ENCODE peak calls at places on chromosomes 4 and X, in four cellular contexts. E, J, Z and W are unnamed samples.

GRCh38 chrX:24204331-24204730 is 54.8 kb downstream of the ZFX start:
- DNase-seq in E (no peak), J (no peak), Z (no peak), W (no peak)

GRCh38 chr4:85244638-85245037 is 230.3 kb upstream of the ARHGAP24 start:
- DNase-seq in E (no peak), J (no peak), Z (no peak), W (no peak)

GRCh38 chrX:349196-349595 is 30.6 kb upstream of the GTPBP6 start:
- DNase-seq in E (no peak), J (no peak), Z (no peak), W (peak)

GRCh38 chrX:10138726-10139125 is 18.0 kb upstream of the CLCN4 start:
- DNase-seq in E (no peak), J (no peak), Z (no peak), W (no peak)

GRCh38 chr4:85919488-85919887 is 440.4 kb downstream of the MAPK10 start:
- DNase-seq in E (no peak), J (no peak), Z (no peak), W (no peak)

GRCh38 chr4:24979554-24979953 is 51.2 kb downstream of the LGI2 start:
- DNase-seq in E (no peak), J (no peak), Z (no peak), W (peak)

GRCh38 chrX:139924069-139924695 is 8.7 kb downstream of the ATP11C start:
- DNase-seq in E (no peak), J (no peak), Z (no peak), W (peak)

GRCh38 chr4:41622816-41623215 is 84.9 kb downstream of the LIMCH1 start:
- DNase-seq in E (no peak), J (no peak), Z (no peak), W (no peak)

GRCh38 chr4:121072080-121072835 is at the start of gene NDNF:
- DNase-seq in E (peak), J (peak), Z (peak), W (peak)

GRCh38 chrX:67435536-67435935 is 108.3 kb upstream of the AR start:
- DNase-seq in E (no peak), J (no peak), Z (no peak), W (no peak)

GRCh38 chrX:71619193-71619592 is 882 bp upstream of the CXCR3 start:
- DNase-seq in E (peak), J (no peak), Z (peak), W (no peak)

GRCh38 chrX:627995-628394 is 2.6 kb upstream of the SHOX start:
- DNase-seq in E (no peak), J (no peak), Z (no peak), W (no peak)

GRCh38 chr4:42781325-42781724 is 111.2 kb upstream of the GRXCR1 start:
- DNase-seq in E (no peak), J (no peak), Z (no peak), W (no peak)

GRCh38 chr4:73822389-73822788 is 14.1 kb upstream of the CXCL6 start:
- DNase-seq in E (no peak), J (no peak), Z (no peak), W (no peak)

GRCh38 chr4:8296491-8296890 is 26.9 kb downstream of the HTRA3 start:
- DNase-seq in E (no peak), J (no peak), Z (no peak), W (no peak)

GRCh38 chr4:5724377-5724776 is 13.4 kb downstream of the EVC start:
- DNase-seq in E (no peak), J (no peak), Z (no peak), W (no peak)

GRCh38 chr4:123631699-123632098 is 235.1 kb downstream of the SPRY1 start:
- DNase-seq in E (no peak), J (no peak), Z (no peak), W (no peak)

GRCh38 chr4:41693629-41694028 is 54.9 kb downstream of the PHOX2B start:
- DNase-seq in E (no peak), J (no peak), Z (no peak), W (peak)

GRCh38 chrX:103776586-103776985 is at the start of gene PLP1:
- DNase-seq in E (no peak), J (no peak), Z (no peak), W (no peak)

GRCh38 chr4:139247241-139247640 is 32.8 kb downstream of the MGARP start:
- DNase-seq in E (no peak), J (no peak), Z (no peak), W (no peak)

GRCh38 chr4:182862166-182862875 is 54.9 kb downstream of the DCTD start:
- DNase-seq in E (no peak), J (no peak), Z (no peak), W (no peak)

GRCh38 chr4:101695176-101695575 is 95.4 kb upstream of the BANK1 start:
- DNase-seq in E (no peak), J (no peak), Z (no peak), W (no peak)

GRCh38 chrX:22097295-22097694 is 65.2 kb downstream of the PHEX start:
- DNase-seq in E (no peak), J (no peak), Z (no peak), W (peak)

GRCh38 chr4:87916636-87917035 is 58.9 kb upstream of the SPP1 start:
- DNase-seq in E (no peak), J (no peak), Z (no peak), W (no peak)

GRCh38 chrX:109760922-109761250 is 27.8 kb upstream of the ACSL4 start:
- DNase-seq in E (no peak), J (no peak), Z (no peak), W (no peak)

GRCh38 chrX:154695913-154696312 is 42.5 kb upstream of the CTAG2 start:
- DNase-seq in E (no peak), J (no peak), Z (no peak), W (no peak)

GRCh38 chr4:124713213-124713592 is 671 bp upstream of the ANKRD50 start:
- DNase-seq in E (peak), J (peak), Z (peak), W (peak)

GRCh38 chr4:80202190-80202711 is 4.9 kb downstream of the PRDM8 start:
- DNase-seq in E (peak), J (peak), Z (peak), W (peak)

GRCh38 chr4:86935833-86936721 is 1.3 kb downstream of the AFF1 start:
- DNase-seq in E (peak), J (peak), Z (peak), W (peak)

GRCh38 chrX:25344191-25344936 is 328.6 kb upstream of the ARX start:
- DNase-seq in E (no peak), J (no peak), Z (no peak), W (no peak)

GRCh38 chr4:173794662-173795061 is 264.6 kb upstream of the HAND2 start:
- DNase-seq in E (no peak), J (no peak), Z (no peak), W (no peak)

GRCh38 chr4:13541720-13542576 is 2.4 kb downstream of the NKX3-2 start:
- DNase-seq in E (peak), J (peak), Z (no peak), W (no peak)

GRCh38 chrX:154505726-154506125 is 10.3 kb downstream of the FAM3A start:
- DNase-seq in E (no peak), J (no peak), Z (no peak), W (peak)

GRCh38 chr4:113109106-113109740 is 59.8 kb downstream of the ANK2 start:
- DNase-seq in E (no peak), J (no peak), Z (no peak), W (no peak)

GRCh38 chr4:81405900-81406401 is 65.8 kb downstream of the RASGEF1B start:
- DNase-seq in E (peak), J (peak), Z (peak), W (peak)

GRCh38 chr4:53150631-53151488 is 215.0 kb downstream of the SCFD2 start:
- DNase-seq in E (no peak), J (no peak), Z (no peak), W (no peak)

GRCh38 chr4:138445098-138445497 is 202.9 kb upstream of the SLC7A11 start:
- DNase-seq in E (no peak), J (no peak), Z (no peak), W (no peak)

GRCh38 chrX:38986586-38986985 is 185.3 kb downstream of the MID1IP1 start:
- DNase-seq in E (no peak), J (no peak), Z (no peak), W (no peak)

GRCh38 chr4:144666539-144667175 is 20.7 kb downstream of the HHIP start:
- DNase-seq in E (no peak), J (no peak), Z (no peak), W (peak)

GRCh38 chrX:68940601-68941000 is 111.8 kb downstream of the EFNB1 start:
- DNase-seq in E (no peak), J (no peak), Z (no peak), W (no peak)